ENCODE peak calls at places on chromosomes 11 and 22, in seven cellular contexts. One of them, this sample, is unnamed.

GRCh38 chr11:117378966-117379865 is 51.6 kb downstream of the CEP164 start:
- DNase-seq in HTR-8/SVneo: no peak
- DNase-seq in KG1: no peak
- DNase-seq in RWPE1: no peak
- DNase-seq in neural progenitor cell: no peak
- DNase-seq in memory B cell: no peak
- DNase-seq in fibroblast of pulmonary artery: no peak
- DNase-seq in this sample: no peak

GRCh38 chr11:113474362-113475159 is 637 bp downstream of the DRD2 start:
- DNase-seq in RWPE1: peak; percentile 82
- DNase-seq in memory B cell: no peak
- DNase-seq in HTR-8/SVneo: peak; percentile 82
- DNase-seq in neural progenitor cell: peak; percentile 95
- DNase-seq in KG1: peak; percentile 63
- DNase-seq in fibroblast of pulmonary artery: peak; percentile 87
- DNase-seq in this sample: peak; percentile 79

GRCh38 chr22:49871482-49871881 is 17.8 kb downstream of the ZBED4 start:
- DNase-seq in RWPE1: peak; percentile 13
- DNase-seq in KG1: no peak
- DNase-seq in HTR-8/SVneo: no peak
- DNase-seq in fibroblast of pulmonary artery: no peak
- DNase-seq in neural progenitor cell: no peak
- DNase-seq in memory B cell: no peak
- DNase-seq in this sample: no peak

GRCh38 chr11:119248750-119249670 is 42.9 kb downstream of the CBL start:
- DNase-seq in neural progenitor cell: no peak
- DNase-seq in RWPE1: no peak
- DNase-seq in KG1: no peak
- DNase-seq in memory B cell: no peak
- DNase-seq in fibroblast of pulmonary artery: no peak
- DNase-seq in HTR-8/SVneo: no peak
- DNase-seq in this sample: no peak

GRCh38 chr11:119258983-119259382 is 52.8 kb downstream of the CBL start:
- DNase-seq in KG1: no peak
- DNase-seq in memory B cell: no peak
- DNase-seq in fibroblast of pulmonary artery: no peak
- DNase-seq in RWPE1: no peak
- DNase-seq in HTR-8/SVneo: no peak
- DNase-seq in neural progenitor cell: no peak
- DNase-seq in this sample: no peak

GRCh38 chr11:35932641-35933571 is 11.0 kb upstream of the LDLRAD3 start:
- DNase-seq in neural progenitor cell: no peak
- DNase-seq in fibroblast of pulmonary artery: peak; percentile 35
- DNase-seq in KG1: no peak
- DNase-seq in memory B cell: no peak
- DNase-seq in RWPE1: no peak
- DNase-seq in HTR-8/SVneo: no peak
- DNase-seq in this sample: no peak

GRCh38 chr22:27512283-27512761 is 289.2 kb downstream of the MN1 start:
- DNase-seq in neural progenitor cell: no peak
- DNase-seq in RWPE1: peak; percentile 90
- DNase-seq in KG1: no peak
- DNase-seq in memory B cell: no peak
- DNase-seq in fibroblast of pulmonary artery: peak; percentile 99
- DNase-seq in HTR-8/SVneo: peak; percentile 67
- DNase-seq in this sample: peak; percentile 54

GRCh38 chr11:68047437-68048290 is 8.8 kb downstream of the TCIRG1 start:
- DNase-seq in RWPE1: no peak
- DNase-seq in neural progenitor cell: no peak
- DNase-seq in fibroblast of pulmonary artery: no peak
- DNase-seq in HTR-8/SVneo: no peak
- DNase-seq in memory B cell: no peak
- DNase-seq in KG1: no peak
- DNase-seq in this sample: peak; percentile 83

GRCh38 chr11:114984611-114985163 is 306.4 kb downstream of the NXPE2 start:
- DNase-seq in memory B cell: no peak
- DNase-seq in KG1: no peak
- DNase-seq in RWPE1: no peak
- DNase-seq in HTR-8/SVneo: no peak
- DNase-seq in neural progenitor cell: no peak
- DNase-seq in fibroblast of pulmonary artery: no peak
- DNase-seq in this sample: no peak

GRCh38 chr22:29380032-29380781 is 8.2 kb downstream of the AP1B1 start:
- DNase-seq in KG1: no peak
- DNase-seq in HTR-8/SVneo: peak; percentile 33
- DNase-seq in memory B cell: no peak
- DNase-seq in fibroblast of pulmonary artery: peak; percentile 49
- DNase-seq in neural progenitor cell: no peak
- DNase-seq in RWPE1: peak; percentile 50
- DNase-seq in this sample: peak; percentile 37

GRCh38 chr11:110747531-110747930 is 35.3 kb upstream of the ARHGAP20 start:
- DNase-seq in KG1: no peak
- DNase-seq in HTR-8/SVneo: no peak
- DNase-seq in fibroblast of pulmonary artery: no peak
- DNase-seq in neural progenitor cell: no peak
- DNase-seq in RWPE1: no peak
- DNase-seq in memory B cell: no peak
- DNase-seq in this sample: no peak

GRCh38 chr22:49996532-49997220 is 15.9 kb downstream of the IL17REL start:
- DNase-seq in HTR-8/SVneo: no peak
- DNase-seq in memory B cell: no peak
- DNase-seq in fibroblast of pulmonary artery: no peak
- DNase-seq in KG1: no peak
- DNase-seq in neural progenitor cell: no peak
- DNase-seq in RWPE1: no peak
- DNase-seq in this sample: no peak

GRCh38 chr22:43171019-43171491 is 15.9 kb downstream of the TTLL12 start:
- DNase-seq in KG1: no peak
- DNase-seq in fibroblast of pulmonary artery: no peak
- DNase-seq in HTR-8/SVneo: no peak
- DNase-seq in memory B cell: no peak
- DNase-seq in RWPE1: no peak
- DNase-seq in neural progenitor cell: no peak
- DNase-seq in this sample: no peak

GRCh38 chr22:39242809-39243442 is 1.9 kb downstream of the PDGFB start:
- DNase-seq in fibroblast of pulmonary artery: no peak
- DNase-seq in RWPE1: peak; percentile 45
- DNase-seq in KG1: no peak
- DNase-seq in memory B cell: no peak
- DNase-seq in HTR-8/SVneo: no peak
- DNase-seq in neural progenitor cell: peak; percentile 53
- DNase-seq in this sample: peak; percentile 60

GRCh38 chr11:26286472-26287066 is 45.4 kb upstream of the ANO3 start:
- DNase-seq in HTR-8/SVneo: peak; percentile 21
- DNase-seq in neural progenitor cell: peak; percentile 87
- DNase-seq in KG1: no peak
- DNase-seq in RWPE1: peak; percentile 8
- DNase-seq in fibroblast of pulmonary artery: peak; percentile 44
- DNase-seq in memory B cell: no peak
- DNase-seq in this sample: peak; percentile 58

GRCh38 chr11:441418-442274 is at the start of gene ANO9:
- DNase-seq in memory B cell: peak; percentile 54
- DNase-seq in neural progenitor cell: peak; percentile 59
- DNase-seq in fibroblast of pulmonary artery: no peak
- DNase-seq in KG1: no peak
- DNase-seq in RWPE1: peak; percentile 61
- DNase-seq in HTR-8/SVneo: no peak
- DNase-seq in this sample: peak; percentile 56

GRCh38 chr22:44181033-44181911 is 547 bp downstream of the PARVG start:
- DNase-seq in KG1: peak; percentile 70
- DNase-seq in HTR-8/SVneo: no peak
- DNase-seq in fibroblast of pulmonary artery: no peak
- DNase-seq in memory B cell: peak; percentile 54
- DNase-seq in RWPE1: no peak
- DNase-seq in neural progenitor cell: no peak
- DNase-seq in this sample: no peak

GRCh38 chr11:12187399-12187798 is 77.0 kb downstream of the MICAL2 start:
- DNase-seq in KG1: no peak
- DNase-seq in RWPE1: no peak
- DNase-seq in HTR-8/SVneo: no peak
- DNase-seq in memory B cell: no peak
- DNase-seq in neural progenitor cell: peak; percentile 28
- DNase-seq in fibroblast of pulmonary artery: no peak
- DNase-seq in this sample: no peak

GRCh38 chr11:64875369-64876225 is 2.8 kb downstream of the EHD1 start:
- DNase-seq in memory B cell: no peak
- DNase-seq in fibroblast of pulmonary artery: no peak
- DNase-seq in neural progenitor cell: no peak
- DNase-seq in RWPE1: no peak
- DNase-seq in HTR-8/SVneo: no peak
- DNase-seq in KG1: no peak
- DNase-seq in this sample: no peak

GRCh38 chr11:71927813-71928738 is at the start of gene XNDC1N:
- DNase-seq in KG1: peak; percentile 100
- DNase-seq in HTR-8/SVneo: peak; percentile 94
- DNase-seq in memory B cell: no peak
- DNase-seq in fibroblast of pulmonary artery: peak; percentile 89
- DNase-seq in neural progenitor cell: peak; percentile 91
- DNase-seq in RWPE1: peak; percentile 91
- DNase-seq in this sample: no peak

GRCh38 chr11:15097411-15097810 is 17.3 kb upstream of the INSC start:
- DNase-seq in memory B cell: no peak
- DNase-seq in HTR-8/SVneo: no peak
- DNase-seq in neural progenitor cell: no peak
- DNase-seq in KG1: no peak
- DNase-seq in RWPE1: no peak
- DNase-seq in fibroblast of pulmonary artery: no peak
- DNase-seq in this sample: no peak

GRCh38 chr22:42915980-42916765 is 59.1 kb upstream of the ARFGAP3 start:
- DNase-seq in neural progenitor cell: peak; percentile 16
- DNase-seq in fibroblast of pulmonary artery: no peak
- DNase-seq in memory B cell: no peak
- DNase-seq in RWPE1: no peak
- DNase-seq in KG1: no peak
- DNase-seq in HTR-8/SVneo: no peak
- DNase-seq in this sample: no peak

GRCh38 chr22:49602481-49602880 is 225.2 kb downstream of the BRD1 start:
- DNase-seq in KG1: no peak
- DNase-seq in neural progenitor cell: no peak
- DNase-seq in fibroblast of pulmonary artery: no peak
- DNase-seq in HTR-8/SVneo: no peak
- DNase-seq in RWPE1: no peak
- DNase-seq in memory B cell: no peak
- DNase-seq in this sample: no peak

GRCh38 chr11:36399745-36400144 is 103.7 kb downstream of the PRR5L start:
- DNase-seq in HTR-8/SVneo: no peak
- DNase-seq in fibroblast of pulmonary artery: no peak
- DNase-seq in memory B cell: no peak
- DNase-seq in KG1: no peak
- DNase-seq in RWPE1: no peak
- DNase-seq in neural progenitor cell: no peak
- DNase-seq in this sample: no peak

GRCh38 chr11:44608654-44609027 is 43.2 kb downstream of the CD82 start:
- DNase-seq in HTR-8/SVneo: no peak
- DNase-seq in KG1: no peak
- DNase-seq in fibroblast of pulmonary artery: no peak
- DNase-seq in memory B cell: no peak
- DNase-seq in RWPE1: no peak
- DNase-seq in neural progenitor cell: no peak
- DNase-seq in this sample: no peak

GRCh38 chr11:22802861-22803260 is 26.7 kb downstream of the SVIP start:
- DNase-seq in fibroblast of pulmonary artery: peak; percentile 43
- DNase-seq in memory B cell: no peak
- DNase-seq in HTR-8/SVneo: no peak
- DNase-seq in RWPE1: no peak
- DNase-seq in neural progenitor cell: no peak
- DNase-seq in KG1: no peak
- DNase-seq in this sample: no peak

GRCh38 chr11:119724956-119725355 is 4.0 kb downstream of the NECTIN1 start:
- DNase-seq in fibroblast of pulmonary artery: no peak
- DNase-seq in RWPE1: no peak
- DNase-seq in neural progenitor cell: no peak
- DNase-seq in memory B cell: no peak
- DNase-seq in HTR-8/SVneo: no peak
- DNase-seq in KG1: no peak
- DNase-seq in this sample: no peak

GRCh38 chr11:103850419-103851165 is 185.8 kb upstream of the DDI1 start:
- DNase-seq in KG1: no peak
- DNase-seq in fibroblast of pulmonary artery: no peak
- DNase-seq in RWPE1: no peak
- DNase-seq in memory B cell: no peak
- DNase-seq in HTR-8/SVneo: no peak
- DNase-seq in neural progenitor cell: no peak
- DNase-seq in this sample: no peak

GRCh38 chr11:17801166-17801565 is 66.6 kb downstream of the KCNC1 start:
- DNase-seq in fibroblast of pulmonary artery: no peak
- DNase-seq in memory B cell: no peak
- DNase-seq in RWPE1: no peak
- DNase-seq in KG1: no peak
- DNase-seq in HTR-8/SVneo: no peak
- DNase-seq in neural progenitor cell: peak; percentile 57
- DNase-seq in this sample: no peak

GRCh38 chr11:13963949-13964770 is 1.6 kb downstream of the SPON1 start:
- DNase-seq in fibroblast of pulmonary artery: no peak
- DNase-seq in neural progenitor cell: peak; percentile 75
- DNase-seq in KG1: no peak
- DNase-seq in memory B cell: no peak
- DNase-seq in HTR-8/SVneo: no peak
- DNase-seq in RWPE1: peak; percentile 13
- DNase-seq in this sample: no peak

This sample was measured in trophoblast cell.